ENCODE peak calls at places on chromosome 7, in nine cellular contexts. R is left ventricle myocardium inferior, M is tibial artery, Y is mesendoderm, U is GM23248, B is stomach, J is GM12864, V is SJSA1, Z is HL-60. E is an unnamed sample.

GRCh38 chr7:18520450-18521235 is 25.1 kb downstream of the HDAC9 start:
- DNase-seq in R (no peak), M (no peak), Y (no peak), U (peak), B (no peak), J (no peak), V (peak), Z (no peak), E (no peak)

GRCh38 chr7:52586704-52587103 is 448.7 kb upstream of the POM121L12 start:
- DNase-seq in R (no peak), M (no peak), Y (peak), U (no peak), B (no peak), J (no peak), V (no peak), Z (no peak), E (no peak)

GRCh38 chr7:71016387-71016786 is 115.6 kb upstream of the GALNT17 start:
- DNase-seq in R (no peak), M (no peak), Y (no peak), U (no peak), B (no peak), J (no peak), V (no peak), Z (no peak), E (no peak)

GRCh38 chr7:28533267-28533666 is 120.9 kb downstream of the CREB5 start:
- DNase-seq in R (no peak), M (no peak), Y (no peak), U (no peak), B (no peak), J (no peak), V (no peak), Z (no peak), E (no peak)

GRCh38 chr7:77393954-77394353 is 22.2 kb downstream of the GSAP start:
- DNase-seq in R (no peak), M (no peak), Y (no peak), U (no peak), B (no peak), J (no peak), V (no peak), Z (no peak), E (no peak)

GRCh38 chr7:48438196-48438595 is 266.9 kb downstream of the ABCA13 start:
- DNase-seq in R (no peak), M (no peak), Y (peak), U (no peak), B (no peak), J (no peak), V (peak), Z (no peak), E (no peak)

GRCh38 chr7:33813331-33813730 is 92.0 kb upstream of the BMPER start:
- DNase-seq in R (no peak), M (no peak), Y (no peak), U (no peak), B (no peak), J (no peak), V (no peak), Z (no peak), E (no peak)

GRCh38 chr7:84040365-84040764 is 154.2 kb downstream of the SEMA3A start:
- DNase-seq in R (no peak), M (no peak), Y (peak), U (no peak), B (peak), J (no peak), V (no peak), Z (no peak), E (no peak)

GRCh38 chr7:50664461-50664922 is 99.3 kb upstream of the DDC start:
- DNase-seq in R (no peak), M (peak), Y (no peak), U (peak), B (no peak), J (no peak), V (no peak), Z (no peak), E (no peak)

GRCh38 chr7:139620676-139621344 is 97.3 kb downstream of the CLEC2L start:
- DNase-seq in R (no peak), M (no peak), Y (peak), U (peak), B (peak), J (peak), V (no peak), Z (peak), E (no peak)

GRCh38 chr7:93120981-93121549 is 3.3 kb upstream of the SAMD9 start:
- DNase-seq in R (no peak), M (no peak), Y (no peak), U (no peak), B (no peak), J (no peak), V (no peak), Z (no peak), E (no peak)

GRCh38 chr7:123871998-123872867 is 27.3 kb downstream of the HYAL4 start:
- DNase-seq in R (no peak), M (no peak), Y (peak), U (peak), B (peak), J (peak), V (peak), Z (no peak), E (no peak)

GRCh38 chr7:155963771-155964195 is 151.5 kb upstream of the SHH start:
- DNase-seq in R (no peak), M (no peak), Y (no peak), U (no peak), B (peak), J (no peak), V (no peak), Z (no peak), E (peak)

GRCh38 chr7:69873512-69873911 is 275.2 kb downstream of the AUTS2 start:
- DNase-seq in R (no peak), M (no peak), Y (no peak), U (peak), B (no peak), J (no peak), V (no peak), Z (no peak), E (no peak)
- H3K4me3 ChIP-seq in R (no peak), M (no peak), Y (no peak), U (no peak), B (no peak), J (no peak), V (no peak), Z (no peak), E (no peak)

DNA sequence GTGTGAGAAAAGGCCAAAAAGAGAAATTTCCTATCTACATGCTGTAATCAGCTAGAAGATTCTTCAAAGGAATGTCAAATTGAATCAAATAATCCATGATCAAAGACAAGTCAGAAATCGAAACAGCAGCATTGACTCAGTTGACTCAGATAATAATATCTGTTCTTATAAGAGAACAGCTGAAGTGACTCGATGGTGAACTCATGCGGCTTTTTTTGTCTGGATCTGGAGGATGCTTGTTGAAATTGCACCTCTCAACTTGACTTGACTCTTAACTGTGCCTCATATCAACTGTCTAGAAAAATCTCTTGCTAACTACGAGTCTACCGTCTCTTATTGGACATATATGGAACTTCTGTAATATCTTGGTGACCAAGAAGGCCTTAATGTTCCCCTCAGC is 599.5 kb downstream of the PHTF2 start:
- DNase-seq in R (no peak), M (no peak), Y (no peak), U (no peak), B (no peak), J (no peak), V (no peak), Z (no peak), E (no peak)
- H3K4me3 ChIP-seq in R (no peak), M (no peak), Y (no peak), U (no peak), B (no peak), J (no peak), V (no peak), Z (no peak), E (no peak)

DNA sequence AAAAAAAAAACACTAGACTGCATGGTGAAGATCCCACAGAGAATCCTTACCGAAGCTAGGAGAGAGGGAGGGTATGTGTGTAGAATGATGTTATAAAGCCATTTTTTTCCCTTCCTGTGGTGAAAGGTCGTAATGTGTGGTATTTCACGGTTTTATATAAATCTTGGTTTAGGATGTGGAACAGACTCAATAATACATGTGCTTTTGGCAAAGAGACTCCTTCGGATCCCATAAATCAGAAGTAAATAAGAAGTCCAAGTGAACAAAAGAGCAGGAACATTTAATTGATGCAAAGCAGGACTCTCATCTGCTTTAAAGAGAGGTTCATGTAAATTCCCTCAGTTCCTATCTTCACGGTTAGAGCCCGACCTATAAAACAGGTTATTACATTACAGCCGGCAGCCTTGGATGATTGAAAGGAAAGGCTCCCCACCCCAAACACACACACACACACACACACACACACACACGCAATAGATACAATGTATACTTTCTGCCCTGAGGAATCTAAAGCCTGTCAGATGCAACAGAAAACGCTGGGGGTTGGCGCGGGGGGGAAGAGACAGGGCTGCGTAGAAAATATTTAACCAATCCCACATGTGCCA is 8.7 kb downstream of the DLX5 start:
- DNase-seq in R (no peak), M (no peak), Y (no peak), U (no peak), B (no peak), J (no peak), V (no peak), Z (no peak), E (peak)
- H3K4me3 ChIP-seq in R (no peak), M (no peak), Y (no peak), U (no peak), B (no peak), J (no peak), V (peak), Z (no peak), E (no peak)

DNA sequence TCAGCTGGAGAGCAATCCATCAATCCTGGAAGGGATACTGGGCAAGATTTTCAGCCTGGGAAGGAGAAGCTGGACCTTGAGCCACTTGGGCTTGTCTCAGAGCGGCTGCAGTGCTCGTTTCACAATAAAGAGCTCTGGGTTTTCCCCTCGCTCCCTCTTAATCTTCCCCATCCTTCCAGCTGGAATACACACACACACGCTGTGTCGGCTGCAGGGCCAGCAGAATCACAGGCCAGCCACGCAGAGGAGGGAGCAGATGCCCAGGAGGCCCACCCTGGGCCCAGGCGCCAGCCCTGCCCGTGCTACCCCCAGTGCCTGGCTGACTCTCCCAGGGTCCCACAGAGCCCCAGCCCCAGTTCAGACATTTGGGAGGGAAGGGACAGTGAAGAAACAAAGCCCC is 255.1 kb downstream of the TNS3 start:
- DNase-seq in R (peak), M (peak), Y (no peak), U (peak), B (no peak), J (no peak), V (no peak), Z (no peak), E (peak)
- H3K4me3 ChIP-seq in R (peak), M (no peak), Y (no peak), U (peak), B (no peak), J (no peak), V (no peak), Z (no peak), E (no peak)

GRCh38 chr7:75596727-75597614 is 104.9 kb downstream of the SPDYE5 start:
- DNase-seq in R (no peak), M (no peak), Y (no peak), U (peak), B (no peak), J (no peak), V (peak), Z (no peak), E (no peak)
- H3K4me3 ChIP-seq in R (no peak), M (no peak), Y (no peak), U (no peak), B (no peak), J (no peak), V (no peak), Z (no peak), E (no peak)

GRCh38 chr7:32147909-32148308 is 77.7 kb upstream of the PDE1C start:
- DNase-seq in R (no peak), M (no peak), Y (no peak), U (peak), B (no peak), J (no peak), V (no peak), Z (no peak), E (no peak)

GRCh38 chr7:32145911-32146310 is 75.7 kb upstream of the PDE1C start:
- DNase-seq in R (no peak), M (no peak), Y (no peak), U (no peak), B (no peak), J (no peak), V (no peak), Z (no peak), E (no peak)

GRCh38 chr7:32142649-32143048 is 72.4 kb upstream of the PDE1C start:
- DNase-seq in R (no peak), M (no peak), Y (no peak), U (peak), B (no peak), J (no peak), V (peak), Z (no peak), E (no peak)

GRCh38 chr7:32140540-32140939 is 70.3 kb upstream of the PDE1C start:
- DNase-seq in R (no peak), M (no peak), Y (no peak), U (no peak), B (no peak), J (no peak), V (no peak), Z (no peak), E (no peak)

GRCh38 chr7:32143271-32143670 is 73.1 kb upstream of the PDE1C start:
- DNase-seq in R (no peak), M (no peak), Y (no peak), U (no peak), B (no peak), J (no peak), V (no peak), Z (no peak), E (no peak)
- H3K4me3 ChIP-seq in R (no peak), M (no peak), Y (no peak), U (no peak), B (no peak), J (no peak), V (no peak), Z (no peak), E (no peak)

GRCh38 chr7:129828078-129828762 is 124.5 kb downstream of the UBE2H start:
- DNase-seq in R (no peak), M (no peak), Y (no peak), U (no peak), B (no peak), J (no peak), V (no peak), Z (no peak), E (no peak)
- H3K4me3 ChIP-seq in R (no peak), M (no peak), Y (no peak), U (no peak), B (no peak), J (no peak), V (no peak), Z (no peak), E (no peak)

GRCh38 chr7:25031007-25031406 is 51.0 kb upstream of the OSBPL3 start:
- DNase-seq in R (no peak), M (no peak), Y (no peak), U (no peak), B (no peak), J (peak), V (no peak), Z (no peak), E (no peak)

GRCh38 chr7:25026156-25026555 is 46.2 kb upstream of the OSBPL3 start:
- DNase-seq in R (no peak), M (no peak), Y (peak), U (no peak), B (no peak), J (no peak), V (peak), Z (no peak), E (no peak)

GRCh38 chr7:25029075-25029474 is 49.1 kb upstream of the OSBPL3 start:
- DNase-seq in R (no peak), M (no peak), Y (no peak), U (no peak), B (no peak), J (no peak), V (no peak), Z (no peak), E (no peak)

GRCh38 chr7:25031432-25031831 is 51.5 kb upstream of the OSBPL3 start:
- DNase-seq in R (no peak), M (no peak), Y (no peak), U (no peak), B (no peak), J (no peak), V (no peak), Z (no peak), E (no peak)

DNA sequence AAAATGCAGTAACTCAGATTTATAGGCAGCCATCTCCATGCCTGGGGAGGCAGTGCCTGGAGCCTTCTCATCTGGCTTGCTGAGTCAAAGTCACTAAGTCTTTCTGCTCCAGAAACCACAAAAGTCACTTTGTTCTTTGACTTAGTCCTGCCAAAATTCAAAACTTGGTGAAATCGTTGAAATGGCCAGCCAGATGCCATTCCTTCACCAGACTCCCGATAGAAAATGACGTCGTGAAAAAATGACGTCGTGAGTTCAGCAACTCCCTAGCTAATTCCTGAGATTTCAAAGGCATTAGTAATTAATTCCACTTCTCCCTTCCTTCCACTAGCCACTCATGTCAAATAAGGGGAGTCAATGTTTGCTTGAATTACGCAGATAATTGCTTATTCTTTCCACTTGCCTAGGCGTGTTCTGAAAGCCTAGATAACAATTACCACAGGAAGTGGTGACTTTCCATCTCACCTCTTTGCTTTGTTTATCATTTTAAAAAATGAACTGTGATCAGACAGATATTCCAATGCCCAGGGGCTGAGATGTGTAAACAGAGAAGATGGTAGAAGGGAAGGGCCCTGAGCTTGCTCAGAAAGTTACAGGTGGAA is 48.5 kb upstream of the OSBPL3 start:
- DNase-seq in R (no peak), M (no peak), Y (peak), U (peak), B (no peak), J (no peak), V (peak), Z (no peak), E (no peak)
- H3K4me3 ChIP-seq in R (no peak), M (no peak), Y (no peak), U (no peak), B (no peak), J (no peak), V (no peak), Z (no peak), E (no peak)

GRCh38 chr7:151057038-151057736 is 510 bp downstream of the CDK5 start:
- DNase-seq in R (no peak), M (no peak), Y (no peak), U (no peak), B (no peak), J (no peak), V (no peak), Z (no peak), E (no peak)

GRCh38 chr7:151057737-151057988 is at the start of gene CDK5:
- DNase-seq in R (no peak), M (no peak), Y (no peak), U (no peak), B (no peak), J (no peak), V (no peak), Z (no peak), E (no peak)

GRCh38 chr7:151058766-151059361 is 525 bp upstream of the SLC4A2 start:
- DNase-seq in R (no peak), M (no peak), Y (peak), U (peak), B (no peak), J (no peak), V (peak), Z (no peak), E (no peak)

GRCh38 chr7:151059362-151060112 is at the start of gene SLC4A2:
- DNase-seq in R (peak), M (peak), Y (peak), U (peak), B (peak), J (no peak), V (peak), Z (peak), E (no peak)

GRCh38 chr7:151057989-151058765 is 480 bp upstream of the CDK5 start:
- DNase-seq in R (peak), M (peak), Y (peak), U (peak), B (peak), J (peak), V (peak), Z (peak), E (peak)
- H3K4me3 ChIP-seq in R (peak), M (peak), Y (no peak), U (peak), B (peak), J (peak), V (peak), Z (peak), E (peak)

DNA sequence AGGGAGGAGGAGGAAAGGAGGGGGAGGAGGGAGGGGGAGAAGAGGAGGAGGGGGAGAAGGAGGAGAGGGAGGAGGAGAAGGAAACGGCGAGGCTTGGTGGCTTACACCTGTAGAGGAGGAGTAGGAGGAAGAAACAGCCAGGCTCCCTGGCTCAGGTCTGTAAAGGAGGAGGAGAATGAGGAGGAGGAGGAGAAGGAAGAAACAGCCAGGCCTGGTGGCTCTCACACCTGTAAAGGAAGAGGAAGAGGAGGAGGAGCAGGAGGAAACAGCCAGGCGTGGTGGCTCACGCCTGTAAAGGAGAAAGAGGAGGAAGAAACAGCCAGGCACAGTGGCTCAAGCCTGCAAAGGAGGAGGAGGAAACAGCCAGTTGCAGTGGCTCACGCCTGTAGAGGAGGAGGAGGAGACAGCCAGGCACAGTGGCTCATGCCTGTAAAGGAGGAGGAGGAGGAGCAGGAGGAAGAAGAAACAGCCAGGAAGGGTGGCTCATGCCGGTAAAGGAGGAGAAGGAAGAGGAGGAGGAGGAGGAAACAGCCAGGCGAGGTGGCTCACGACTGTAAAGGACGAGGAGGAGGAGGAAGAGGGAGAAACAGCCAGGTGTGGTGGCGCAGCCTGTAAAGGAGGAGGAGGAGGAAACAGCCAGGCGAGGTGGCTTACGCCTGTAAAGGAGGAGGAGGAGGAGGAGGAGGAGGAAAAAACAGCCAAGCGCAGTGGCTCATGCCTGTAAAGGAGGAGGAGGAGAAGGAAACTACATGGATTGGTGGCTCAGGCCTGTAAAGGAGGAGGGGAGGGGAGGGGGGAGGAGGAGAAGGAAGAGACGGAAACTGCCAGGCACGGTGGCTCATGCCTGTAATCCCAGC is 14.9 kb upstream of the CRCP start:
- DNase-seq in R (peak), M (peak), Y (peak), U (peak), B (peak), J (no peak), V (peak), Z (peak), E (peak)
- H3K4me3 ChIP-seq in R (peak), M (peak), Y (no peak), U (peak), B (peak), J (peak), V (peak), Z (peak), E (peak)

E was measured in vagina.